ENCODE peak calls at places on chromosome 20, in nine cellular contexts. J is NB4; Q is neuronal stem cell; P is CD4-positive, alpha-beta memory T cell; G is Jurkat, Clone E6-1; K is SJSA1; E is AG10803; S is GM23338; C is brain microvascular endothelial cell. U is an unnamed sample.

GRCh38 chr20:43699941-43700565 is 26.7 kb downstream of the GTSF1L start:
- DNase-seq in J (no peak), Q (no peak), P (no peak), G (no peak), K (no peak), E (no peak), S (no peak), C (no peak), U (no peak)

GRCh38 chr20:36385503-36385902 is 79.4 kb downstream of the DLGAP4 start:
- DNase-seq in J (no peak), Q (no peak), P (no peak), G (no peak), K (no peak), E (no peak), S (no peak), C (no peak), U (no peak)

GRCh38 chr20:32067234-32067821 is 15.3 kb downstream of the HCK start:
- DNase-seq in J (peak), Q (no peak), P (no peak), G (no peak), K (peak), E (peak), S (no peak), C (peak), U (peak)

GRCh38 chr20:53165452-53165851 is 193.3 kb downstream of the TSHZ2 start:
- DNase-seq in J (no peak), Q (no peak), P (no peak), G (no peak), K (no peak), E (no peak), S (no peak), C (no peak), U (no peak)

GRCh38 chr20:47854687-47855212 is 69.5 kb upstream of the SULF2 start:
- DNase-seq in J (peak), Q (no peak), P (no peak), G (no peak), K (no peak), E (peak), S (peak), C (peak), U (peak)

GRCh38 chr20:47336013-47336754 is 20.3 kb downstream of the ZMYND8 start:
- DNase-seq in J (no peak), Q (no peak), P (no peak), G (no peak), K (peak), E (peak), S (no peak), C (no peak), U (no peak)

GRCh38 chr20:49615401-49616153 is 47.6 kb upstream of the PTGIS start:
- DNase-seq in J (no peak), Q (no peak), P (no peak), G (no peak), K (no peak), E (no peak), S (no peak), C (no peak), U (no peak)

GRCh38 chr20:13085275-13085674 is 76.5 kb downstream of the SPTLC3 start:
- DNase-seq in J (no peak), Q (no peak), P (no peak), G (no peak), K (no peak), E (peak), S (no peak), C (no peak), U (no peak)

GRCh38 chr20:35015863-35016193 is 60.2 kb downstream of the MYH7B start:
- DNase-seq in J (no peak), Q (no peak), P (no peak), G (no peak), K (no peak), E (no peak), S (no peak), C (no peak), U (no peak)

GRCh38 chr20:25408170-25408547 is 686 bp downstream of the GINS1 start:
- DNase-seq in J (peak), Q (no peak), P (no peak), G (no peak), K (no peak), E (no peak), S (no peak), C (no peak), U (no peak)

GRCh38 chr20:25257130-25257529 is 9.2 kb downstream of the PYGB start:
- DNase-seq in J (no peak), Q (no peak), P (no peak), G (no peak), K (no peak), E (no peak), S (no peak), C (no peak), U (no peak)

GRCh38 chr20:3784863-3785239 is 1.7 kb downstream of the CENPB start:
- DNase-seq in J (no peak), Q (no peak), P (no peak), G (no peak), K (no peak), E (no peak), S (no peak), C (no peak), U (no peak)
- H3K4me3 ChIP-seq in J (peak), Q (no peak), P (no peak), G (no peak), K (peak), E (peak), S (peak), C (peak), U (no peak)

GRCh38 chr20:54207743-54208491 is at the start of gene PFDN4:
- DNase-seq in J (peak), Q (peak), P (peak), G (peak), K (peak), E (peak), S (peak), C (peak), U (peak)

GRCh38 chr20:54204063-54204462 is 3.8 kb upstream of the PFDN4 start:
- DNase-seq in J (no peak), Q (no peak), P (no peak), G (no peak), K (no peak), E (no peak), S (no peak), C (no peak), U (no peak)

GRCh38 chr20:54209216-54209813 is 1.4 kb downstream of the PFDN4 start:
- DNase-seq in J (no peak), Q (no peak), P (no peak), G (no peak), K (no peak), E (no peak), S (no peak), C (no peak), U (no peak)

GRCh38 chr20:54208492-54209044 is 681 bp downstream of the PFDN4 start:
- DNase-seq in J (peak), Q (no peak), P (no peak), G (no peak), K (no peak), E (peak), S (peak), C (peak), U (peak)

DNA sequence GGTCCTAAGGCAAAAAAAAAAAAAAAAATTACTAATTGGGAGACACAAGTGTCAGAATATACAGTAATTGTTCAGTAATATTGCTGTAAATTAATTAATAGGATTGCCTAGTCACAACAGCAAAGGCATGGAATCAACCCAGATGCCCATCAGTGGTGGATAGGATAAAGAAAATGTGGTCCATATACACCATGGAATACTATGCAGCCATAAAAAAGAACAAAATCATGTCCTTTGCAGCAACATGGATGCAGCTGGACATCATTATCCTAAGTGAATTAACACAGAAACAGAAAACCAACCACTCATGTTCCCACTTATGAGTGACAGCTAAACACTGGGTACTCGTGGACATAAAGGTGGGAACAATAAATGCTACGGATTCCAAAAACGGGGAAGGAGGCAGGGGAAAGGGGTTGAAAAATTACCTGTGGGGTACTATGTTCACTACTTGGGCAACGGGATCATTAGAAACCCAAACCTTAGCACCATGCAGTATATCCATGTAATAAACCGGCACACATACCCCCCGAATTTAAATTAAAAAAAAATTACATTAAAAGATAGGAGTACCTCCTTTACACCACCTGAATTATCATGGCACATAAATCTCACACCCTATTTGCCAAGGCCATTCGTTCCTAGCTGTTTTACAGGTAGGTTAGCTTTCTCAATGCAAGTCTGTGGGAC is 689 bp upstream of the PFDN4 start:
- DNase-seq in J (no peak), Q (no peak), P (no peak), G (no peak), K (no peak), E (no peak), S (no peak), C (no peak), U (no peak)
- H3K4me3 ChIP-seq in J (no peak), Q (peak), P (peak), G (peak), K (peak), E (peak), S (peak), C (peak), U (no peak)

DNA sequence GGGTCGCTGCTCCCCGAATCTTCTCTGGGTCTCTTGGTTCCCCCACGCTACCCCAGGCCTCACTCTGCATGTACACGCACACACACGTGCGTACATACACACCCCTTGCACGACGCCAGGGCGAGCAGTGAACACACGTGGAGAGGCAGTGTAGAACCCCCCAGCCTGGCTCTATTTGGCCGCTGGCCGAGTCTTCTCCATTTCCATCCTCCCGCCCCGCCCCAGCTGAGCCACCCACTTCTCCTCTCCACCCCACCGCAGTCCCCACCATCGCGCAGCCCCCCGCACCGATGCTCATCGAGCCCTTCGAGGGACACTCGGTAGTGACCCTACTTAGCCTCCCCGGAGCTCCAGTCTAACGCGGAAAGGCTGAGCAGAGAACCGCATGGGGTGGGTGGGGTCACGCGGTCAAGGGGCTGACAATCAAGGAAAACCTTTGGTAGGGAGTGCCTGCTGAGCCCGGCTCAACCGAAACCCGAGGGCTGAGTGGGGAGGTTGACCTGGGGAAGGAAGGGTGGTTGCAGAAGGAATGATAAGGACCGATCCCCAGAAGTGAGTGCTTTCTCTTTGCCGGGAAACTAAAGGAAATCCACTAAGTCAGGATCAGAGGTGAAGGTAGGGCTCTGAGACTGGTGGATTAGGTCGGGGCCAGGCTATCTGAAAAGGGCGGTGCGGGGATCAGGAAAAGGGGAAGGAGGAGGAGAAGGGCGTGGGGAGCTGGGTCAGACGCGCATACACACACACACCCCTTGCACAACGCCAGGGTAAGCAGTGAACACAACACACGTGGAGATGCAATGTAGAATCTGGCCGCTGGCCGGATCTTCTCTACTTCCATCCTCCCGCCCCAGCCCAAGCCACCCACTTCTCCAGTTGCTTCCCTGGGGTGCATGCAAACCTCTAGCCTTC is 49.8 kb downstream of the CPXM1 start:
- DNase-seq in J (peak), Q (no peak), P (peak), G (no peak), K (no peak), E (peak), S (peak), C (peak), U (no peak)
- H3K4me3 ChIP-seq in J (no peak), Q (no peak), P (peak), G (no peak), K (no peak), E (peak), S (peak), C (no peak), U (no peak)

DNA sequence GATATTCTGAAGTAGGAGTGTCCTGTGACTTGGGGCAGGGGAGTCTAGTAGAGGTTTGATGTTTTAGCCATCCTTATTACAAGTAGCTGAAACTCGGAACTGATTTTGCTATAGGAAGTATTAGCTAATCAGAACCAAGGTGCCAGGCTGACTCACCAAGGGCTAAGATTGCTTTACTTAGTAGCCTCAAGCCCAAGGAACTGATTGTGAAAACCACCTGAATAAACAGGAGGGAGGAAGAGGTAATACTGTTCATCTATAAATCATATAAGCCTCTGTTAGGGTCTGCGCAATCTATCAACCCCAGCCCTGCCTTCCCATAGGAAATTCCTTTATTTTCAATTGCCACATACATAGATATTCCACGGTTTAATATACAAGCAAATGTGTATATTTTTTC is 54.4 kb downstream of the GNAS start:
- DNase-seq in J (peak), Q (no peak), P (no peak), G (no peak), K (no peak), E (peak), S (no peak), C (peak), U (peak)
- H3K4me3 ChIP-seq in J (peak), Q (no peak), P (no peak), G (no peak), K (no peak), E (peak), S (no peak), C (no peak), U (peak)